ENCODE peak calls at places on chromosomes 7 and 10, in nine cellular contexts. One of them, this sample, is unnamed.

GRCh38 chr7:66627876-66628360 is 763 bp upstream of the KCTD7 start:
- DNase-seq in A549: no peak
- DNase-seq in tibial artery: peak; percentile 77
- DNase-seq in heart left ventricle: no peak
- DNase-seq in lung: peak; percentile 44
- DNase-seq in SK-N-SH: no peak
- DNase-seq in thoracic aorta: peak; percentile 2
- DNase-seq in heart right ventricle: no peak
- DNase-seq in mucosa of descending colon: no peak
- DNase-seq in this sample: no peak

GRCh38 chr10:649445-649797 is 40.0 kb downstream of the DIP2C start:
- DNase-seq in A549: no peak
- DNase-seq in tibial artery: no peak
- DNase-seq in heart left ventricle: no peak
- DNase-seq in lung: no peak
- DNase-seq in SK-N-SH: no peak
- DNase-seq in thoracic aorta: no peak
- DNase-seq in heart right ventricle: no peak
- DNase-seq in mucosa of descending colon: no peak
- DNase-seq in this sample: no peak

GRCh38 chr10:74801447-74801846 is 25.0 kb upstream of the KAT6B start:
- DNase-seq in A549: no peak
- DNase-seq in tibial artery: no peak
- DNase-seq in heart left ventricle: no peak
- DNase-seq in lung: no peak
- DNase-seq in SK-N-SH: no peak
- DNase-seq in thoracic aorta: no peak
- DNase-seq in heart right ventricle: no peak
- DNase-seq in mucosa of descending colon: no peak
- DNase-seq in this sample: no peak

GRCh38 chr7:44976040-44976745 is 2.6 kb downstream of the MYO1G start:
- DNase-seq in A549: no peak
- DNase-seq in tibial artery: no peak
- DNase-seq in heart left ventricle: no peak
- DNase-seq in lung: no peak
- DNase-seq in SK-N-SH: no peak
- DNase-seq in thoracic aorta: no peak
- DNase-seq in heart right ventricle: no peak
- DNase-seq in mucosa of descending colon: peak; percentile 11
- DNase-seq in this sample: no peak

GRCh38 chr10:130190065-130190736 is 54.0 kb downstream of the GLRX3 start:
- DNase-seq in A549: peak; percentile 71
- DNase-seq in tibial artery: peak; percentile 89
- DNase-seq in heart left ventricle: peak; percentile 94
- DNase-seq in lung: peak; percentile 90
- DNase-seq in SK-N-SH: peak; percentile 98
- DNase-seq in thoracic aorta: peak; percentile 37
- DNase-seq in heart right ventricle: peak; percentile 90
- DNase-seq in mucosa of descending colon: peak; percentile 95
- DNase-seq in this sample: peak; percentile 43

GRCh38 chr7:158520825-158521224 is 66.8 kb downstream of the PTPRN2 start:
- DNase-seq in A549: no peak
- DNase-seq in tibial artery: no peak
- DNase-seq in heart left ventricle: no peak
- DNase-seq in lung: no peak
- DNase-seq in SK-N-SH: no peak
- DNase-seq in thoracic aorta: no peak
- DNase-seq in heart right ventricle: no peak
- DNase-seq in mucosa of descending colon: peak; percentile 3
- DNase-seq in this sample: no peak

GRCh38 chr10:99435986-99436633 is 5.7 kb upstream of the GOT1 start:
- DNase-seq in A549: no peak
- DNase-seq in tibial artery: no peak
- DNase-seq in heart left ventricle: no peak
- DNase-seq in lung: no peak
- DNase-seq in SK-N-SH: peak; percentile 36
- DNase-seq in thoracic aorta: no peak
- DNase-seq in heart right ventricle: no peak
- DNase-seq in mucosa of descending colon: no peak
- DNase-seq in this sample: peak; percentile 28

GRCh38 chr7:732094-732541 is 5.0 kb upstream of the PRKAR1B start:
- DNase-seq in A549: peak; percentile 41
- DNase-seq in tibial artery: no peak
- DNase-seq in heart left ventricle: peak; percentile 76
- DNase-seq in lung: no peak
- DNase-seq in SK-N-SH: peak; percentile 71
- DNase-seq in thoracic aorta: no peak
- DNase-seq in heart right ventricle: peak; percentile 58
- DNase-seq in mucosa of descending colon: peak; percentile 86
- DNase-seq in this sample: peak; percentile 27

GRCh38 chr10:19930936-19931859 is 115.0 kb downstream of the PLXDC2 start:
- DNase-seq in A549: no peak
- DNase-seq in tibial artery: no peak
- DNase-seq in heart left ventricle: no peak
- DNase-seq in lung: no peak
- DNase-seq in SK-N-SH: peak; percentile 5
- DNase-seq in thoracic aorta: no peak
- DNase-seq in heart right ventricle: no peak
- DNase-seq in mucosa of descending colon: no peak
- DNase-seq in this sample: no peak

GRCh38 chr10:126501828-126502227 is 113.6 kb upstream of the ADAM12 start:
- DNase-seq in A549: no peak
- DNase-seq in tibial artery: no peak
- DNase-seq in heart left ventricle: no peak
- DNase-seq in lung: no peak
- DNase-seq in SK-N-SH: no peak
- DNase-seq in thoracic aorta: no peak
- DNase-seq in heart right ventricle: no peak
- DNase-seq in mucosa of descending colon: no peak
- DNase-seq in this sample: no peak

GRCh38 chr7:98174334-98175259 is 36.6 kb upstream of the BHLHA15 start:
- DNase-seq in A549: no peak
- DNase-seq in tibial artery: no peak
- DNase-seq in heart left ventricle: peak; percentile 87
- DNase-seq in lung: peak; percentile 45
- DNase-seq in SK-N-SH: no peak
- DNase-seq in thoracic aorta: no peak
- DNase-seq in heart right ventricle: peak; percentile 75
- DNase-seq in mucosa of descending colon: no peak
- DNase-seq in this sample: no peak

GRCh38 chr10:62769574-62770242 is 34.8 kb upstream of the ADO start:
- DNase-seq in A549: no peak
- DNase-seq in tibial artery: no peak
- DNase-seq in heart left ventricle: no peak
- DNase-seq in lung: no peak
- DNase-seq in SK-N-SH: no peak
- DNase-seq in thoracic aorta: no peak
- DNase-seq in heart right ventricle: no peak
- DNase-seq in mucosa of descending colon: no peak
- DNase-seq in this sample: no peak

GRCh38 chr10:114199239-114199638 is 20.1 kb downstream of the TDRD1 start:
- DNase-seq in A549: no peak
- DNase-seq in tibial artery: no peak
- DNase-seq in heart left ventricle: no peak
- DNase-seq in lung: no peak
- DNase-seq in SK-N-SH: no peak
- DNase-seq in thoracic aorta: no peak
- DNase-seq in heart right ventricle: no peak
- DNase-seq in mucosa of descending colon: no peak
- DNase-seq in this sample: no peak

GRCh38 chr10:17643339-17643754 is 604 bp upstream of the STAM start:
- DNase-seq in A549: peak; percentile 74
- DNase-seq in tibial artery: peak; percentile 85
- DNase-seq in heart left ventricle: peak; percentile 81
- DNase-seq in lung: peak; percentile 86
- DNase-seq in SK-N-SH: peak; percentile 72
- DNase-seq in thoracic aorta: peak; percentile 24
- DNase-seq in heart right ventricle: peak; percentile 58
- DNase-seq in mucosa of descending colon: peak; percentile 80
- DNase-seq in this sample: no peak

GRCh38 chr7:101567231-101567630 is 61.9 kb downstream of the MYL10 start:
- DNase-seq in A549: no peak
- DNase-seq in tibial artery: peak; percentile 19
- DNase-seq in heart left ventricle: no peak
- DNase-seq in lung: no peak
- DNase-seq in SK-N-SH: no peak
- DNase-seq in thoracic aorta: no peak
- DNase-seq in heart right ventricle: no peak
- DNase-seq in mucosa of descending colon: no peak
- DNase-seq in this sample: no peak

GRCh38 chr10:125448596-125448995 is 234.4 kb downstream of the TEX36 start:
- DNase-seq in A549: peak; percentile 28
- DNase-seq in tibial artery: no peak
- DNase-seq in heart left ventricle: no peak
- DNase-seq in lung: no peak
- DNase-seq in SK-N-SH: peak; percentile 21
- DNase-seq in thoracic aorta: no peak
- DNase-seq in heart right ventricle: no peak
- DNase-seq in mucosa of descending colon: peak; percentile 64
- DNase-seq in this sample: no peak

GRCh38 chr7:134279898-134280297 is 36.8 kb downstream of the SLC35B4 start:
- DNase-seq in A549: no peak
- DNase-seq in tibial artery: no peak
- DNase-seq in heart left ventricle: no peak
- DNase-seq in lung: no peak
- DNase-seq in SK-N-SH: no peak
- DNase-seq in thoracic aorta: no peak
- DNase-seq in heart right ventricle: no peak
- DNase-seq in mucosa of descending colon: no peak
- DNase-seq in this sample: no peak

GRCh38 chr7:120216947-120217346 is 56.0 kb upstream of the KCND2 start:
- DNase-seq in A549: no peak
- DNase-seq in tibial artery: no peak
- DNase-seq in heart left ventricle: no peak
- DNase-seq in lung: no peak
- DNase-seq in SK-N-SH: no peak
- DNase-seq in thoracic aorta: no peak
- DNase-seq in heart right ventricle: no peak
- DNase-seq in mucosa of descending colon: no peak
- DNase-seq in this sample: no peak

GRCh38 chr10:28940158-28940888 is 263.0 kb downstream of the BAMBI start:
- DNase-seq in A549: peak; percentile 19
- DNase-seq in tibial artery: no peak
- DNase-seq in heart left ventricle: no peak
- DNase-seq in lung: no peak
- DNase-seq in SK-N-SH: no peak
- DNase-seq in thoracic aorta: no peak
- DNase-seq in heart right ventricle: no peak
- DNase-seq in mucosa of descending colon: no peak
- DNase-seq in this sample: no peak

GRCh38 chr10:11505636-11506035 is 105.8 kb downstream of the USP6NL start:
- DNase-seq in A549: no peak
- DNase-seq in tibial artery: no peak
- DNase-seq in heart left ventricle: no peak
- DNase-seq in lung: no peak
- DNase-seq in SK-N-SH: no peak
- DNase-seq in thoracic aorta: no peak
- DNase-seq in heart right ventricle: no peak
- DNase-seq in mucosa of descending colon: no peak
- DNase-seq in this sample: no peak

GRCh38 chr7:90876701-90877100 is 280.6 kb downstream of the CDK14 start:
- DNase-seq in A549: no peak
- DNase-seq in tibial artery: no peak
- DNase-seq in heart left ventricle: no peak
- DNase-seq in lung: no peak
- DNase-seq in SK-N-SH: no peak
- DNase-seq in thoracic aorta: no peak
- DNase-seq in heart right ventricle: no peak
- DNase-seq in mucosa of descending colon: no peak
- DNase-seq in this sample: no peak

GRCh38 chr10:11424456-11425287 is 186.8 kb downstream of the USP6NL start:
- DNase-seq in A549: peak; percentile 74
- DNase-seq in tibial artery: no peak
- DNase-seq in heart left ventricle: no peak
- DNase-seq in lung: peak; percentile 42
- DNase-seq in SK-N-SH: peak; percentile 76
- DNase-seq in thoracic aorta: no peak
- DNase-seq in heart right ventricle: peak; percentile 42
- DNase-seq in mucosa of descending colon: peak; percentile 58
- DNase-seq in this sample: peak; percentile 25

GRCh38 chr10:104376784-104377300 is 23.2 kb downstream of the CFAP58 start:
- DNase-seq in A549: no peak
- DNase-seq in tibial artery: no peak
- DNase-seq in heart left ventricle: no peak
- DNase-seq in lung: no peak
- DNase-seq in SK-N-SH: no peak
- DNase-seq in thoracic aorta: no peak
- DNase-seq in heart right ventricle: no peak
- DNase-seq in mucosa of descending colon: no peak
- DNase-seq in this sample: no peak
- H3K4me3 ChIP-seq in A549: no peak overlapping the region
- H3K4me3 ChIP-seq in tibial artery: no peak overlapping the region
- H3K4me3 ChIP-seq in heart left ventricle: no peak overlapping the region
- H3K4me3 ChIP-seq in lung: no peak overlapping the region
- H3K4me3 ChIP-seq in SK-N-SH: no peak overlapping the region
- H3K4me3 ChIP-seq in thoracic aorta: no peak overlapping the region
- H3K4me3 ChIP-seq in heart right ventricle: no peak overlapping the region
- H3K4me3 ChIP-seq in mucosa of descending colon: no peak overlapping the region
- H3K4me3 ChIP-seq in this sample: no peak overlapping the region

DNA sequence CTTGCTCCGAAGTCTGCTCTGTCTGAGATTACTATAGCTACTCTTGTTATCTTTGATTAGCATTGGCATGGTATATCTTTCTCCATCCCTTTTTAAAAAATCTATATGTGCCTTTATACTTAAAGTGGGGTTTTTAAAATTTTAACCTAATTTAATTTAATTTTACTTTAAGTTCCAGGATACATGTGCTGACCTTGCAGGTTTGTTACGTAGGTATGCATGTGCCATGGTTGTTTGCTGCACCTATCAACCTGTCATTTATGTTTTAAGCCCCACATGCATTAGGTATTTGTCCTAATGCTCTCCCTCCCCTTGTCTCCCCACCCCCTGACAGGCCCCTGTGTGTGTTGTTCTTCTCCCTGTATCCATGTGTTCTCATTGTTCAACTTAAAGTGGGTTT is 54.6 kb downstream of the TBC1D12 start:
- DNase-seq in A549: no peak
- DNase-seq in tibial artery: no peak
- DNase-seq in heart left ventricle: no peak
- DNase-seq in lung: no peak
- DNase-seq in SK-N-SH: no peak
- DNase-seq in thoracic aorta: no peak
- DNase-seq in heart right ventricle: no peak
- DNase-seq in mucosa of descending colon: no peak
- DNase-seq in this sample: no peak
- H3K4me1 ChIP-seq in A549: no peaks in the 10 kb centered on the region
- H3K4me1 ChIP-seq in tibial artery: no peaks in the 10 kb centered on the region
- H3K4me1 ChIP-seq in heart left ventricle: no peaks in the 10 kb centered on the region
- H3K4me1 ChIP-seq in lung: no peaks in the 10 kb centered on the region
- H3K4me1 ChIP-seq in SK-N-SH: no peaks in the 10 kb centered on the region
- H3K4me1 ChIP-seq in thoracic aorta: no peaks in the 10 kb centered on the region
- H3K4me1 ChIP-seq in heart right ventricle: no peaks in the 10 kb centered on the region
- H3K4me1 ChIP-seq in mucosa of descending colon: no peaks in the 10 kb centered on the region
- H3K4me1 ChIP-seq in this sample: no peaks in the 10 kb centered on the region

GRCh38 chr7:34081931-34082330 is 176.6 kb downstream of the BMPER start:
- DNase-seq in A549: no peak
- DNase-seq in tibial artery: no peak
- DNase-seq in heart left ventricle: no peak
- DNase-seq in lung: no peak
- DNase-seq in SK-N-SH: no peak
- DNase-seq in thoracic aorta: no peak
- DNase-seq in heart right ventricle: no peak
- DNase-seq in mucosa of descending colon: no peak
- DNase-seq in this sample: no peak
- TF ChIP-seq CTCF in A549: no peak
- TF ChIP-seq CTCF in tibial artery: no peak
- TF ChIP-seq CTCF in heart left ventricle: no peak
- TF ChIP-seq CTCF in lung: no peak
- TF ChIP-seq CTCF in SK-N-SH: no peak
- TF ChIP-seq CTCF in thoracic aorta: no peak
- TF ChIP-seq CTCF in heart right ventricle: no peak
- TF ChIP-seq CTCF in mucosa of descending colon: no peak
- TF ChIP-seq CTCF in this sample: no peak

GRCh38 chr7:151705744-151706567 is 171.0 kb downstream of the PRKAG2 start:
- DNase-seq in A549: peak; percentile 81
- DNase-seq in tibial artery: no peak
- DNase-seq in heart left ventricle: no peak
- DNase-seq in lung: peak; percentile 51
- DNase-seq in SK-N-SH: peak; percentile 85
- DNase-seq in thoracic aorta: no peak
- DNase-seq in heart right ventricle: no peak
- DNase-seq in mucosa of descending colon: no peak
- DNase-seq in this sample: no peak
- H3K4me3 ChIP-seq in A549: no peak overlapping the region
- H3K4me3 ChIP-seq in tibial artery: peak overlapping the region; percentile 21
- H3K4me3 ChIP-seq in heart left ventricle: peak overlapping the region; percentile 41
- H3K4me3 ChIP-seq in lung: no peak overlapping the region
- H3K4me3 ChIP-seq in SK-N-SH: peak overlapping the region; percentile 31
- H3K4me3 ChIP-seq in thoracic aorta: peak overlapping the region; percentile 19
- H3K4me3 ChIP-seq in heart right ventricle: no peak overlapping the region
- H3K4me3 ChIP-seq in mucosa of descending colon: no peak overlapping the region
- H3K4me3 ChIP-seq in this sample: peak overlapping the region; percentile 13

This sample was measured in Panc1.